ENCODE peak calls at places on chromosomes 16 and 17, in seven cellular contexts. One of them, this sample, is unnamed.
A peak's percentile ranks its signal among the peaks of the same experiment; 100 is the strongest.

GRCh38 chr17:72135546-72136325 is 14.9 kb downstream of the SOX9 start:
- DNase-seq in activated B cell treated with CpG ODN at 0.5 μM for 24 hours: no peak
- DNase-seq in T-helper 22 cell: no peak
- DNase-seq in breast epithelium: no peak
- DNase-seq in anterior cingulate cortex: no peak
- DNase-seq in OCI-LY7: no peak
- DNase-seq in T-helper 1 cell: no peak
- DNase-seq in this sample: no peak

GRCh38 chr16:86531193-86531550 is 20.8 kb downstream of the FOXF1 start:
- DNase-seq in activated B cell treated with CpG ODN at 0.5 μM for 24 hours: no peak
- DNase-seq in anterior cingulate cortex: peak; percentile 81
- DNase-seq in OCI-LY7: no peak
- DNase-seq in breast epithelium: no peak
- DNase-seq in T-helper 1 cell: no peak
- DNase-seq in T-helper 22 cell: no peak
- DNase-seq in this sample: no peak

GRCh38 chr16:82631701-82632685 is 5.2 kb downstream of the CDH13 start:
- DNase-seq in T-helper 22 cell: no peak
- DNase-seq in anterior cingulate cortex: peak; percentile 5
- DNase-seq in breast epithelium: no peak
- DNase-seq in activated B cell treated with CpG ODN at 0.5 μM for 24 hours: no peak
- DNase-seq in OCI-LY7: no peak
- DNase-seq in T-helper 1 cell: no peak
- DNase-seq in this sample: no peak

GRCh38 chr16:66324785-66325184 is 41.7 kb upstream of the CDH5 start:
- DNase-seq in T-helper 1 cell: no peak
- DNase-seq in OCI-LY7: peak; percentile 21
- DNase-seq in breast epithelium: no peak
- DNase-seq in activated B cell treated with CpG ODN at 0.5 μM for 24 hours: no peak
- DNase-seq in T-helper 22 cell: no peak
- DNase-seq in anterior cingulate cortex: peak; percentile 59
- DNase-seq in this sample: no peak

GRCh38 chr16:54431041-54431996 is 144.7 kb upstream of the IRX3 start:
- DNase-seq in anterior cingulate cortex: no peak
- DNase-seq in T-helper 22 cell: no peak
- DNase-seq in OCI-LY7: no peak
- DNase-seq in breast epithelium: no peak
- DNase-seq in activated B cell treated with CpG ODN at 0.5 μM for 24 hours: no peak
- DNase-seq in T-helper 1 cell: no peak
- DNase-seq in this sample: peak; percentile 11

GRCh38 chr16:10519297-10519696 is 61.1 kb downstream of the EMP2 start:
- DNase-seq in breast epithelium: no peak
- DNase-seq in activated B cell treated with CpG ODN at 0.5 μM for 24 hours: no peak
- DNase-seq in anterior cingulate cortex: no peak
- DNase-seq in T-helper 1 cell: no peak
- DNase-seq in OCI-LY7: no peak
- DNase-seq in T-helper 22 cell: no peak
- DNase-seq in this sample: no peak

GRCh38 chr16:75289189-75289588 is 37.8 kb upstream of the BCAR1 start:
- DNase-seq in T-helper 1 cell: no peak
- DNase-seq in T-helper 22 cell: no peak
- DNase-seq in OCI-LY7: no peak
- DNase-seq in anterior cingulate cortex: no peak
- DNase-seq in breast epithelium: no peak
- DNase-seq in activated B cell treated with CpG ODN at 0.5 μM for 24 hours: no peak
- DNase-seq in this sample: no peak

GRCh38 chr17:1979182-1979980 is 45.8 kb downstream of the RTN4RL1 start:
- DNase-seq in T-helper 22 cell: no peak
- DNase-seq in anterior cingulate cortex: peak; percentile 32
- DNase-seq in breast epithelium: no peak
- DNase-seq in activated B cell treated with CpG ODN at 0.5 μM for 24 hours: no peak
- DNase-seq in T-helper 1 cell: no peak
- DNase-seq in OCI-LY7: no peak
- DNase-seq in this sample: no peak

GRCh38 chr17:59436900-59437299 is 105.4 kb downstream of the YPEL2 start:
- DNase-seq in T-helper 1 cell: no peak
- DNase-seq in breast epithelium: no peak
- DNase-seq in anterior cingulate cortex: no peak
- DNase-seq in OCI-LY7: no peak
- DNase-seq in activated B cell treated with CpG ODN at 0.5 μM for 24 hours: no peak
- DNase-seq in T-helper 22 cell: no peak
- DNase-seq in this sample: no peak

GRCh38 chr17:9009096-9009495 is 12.2 kb upstream of the NTN1 start:
- DNase-seq in T-helper 22 cell: no peak
- DNase-seq in activated B cell treated with CpG ODN at 0.5 μM for 24 hours: no peak
- DNase-seq in breast epithelium: no peak
- DNase-seq in anterior cingulate cortex: no peak
- DNase-seq in OCI-LY7: no peak
- DNase-seq in T-helper 1 cell: no peak
- DNase-seq in this sample: no peak

GRCh38 chr16:67470314-67470713 is 10.6 kb downstream of the ATP6V0D1 start:
- DNase-seq in anterior cingulate cortex: peak; percentile 90
- DNase-seq in T-helper 22 cell: no peak
- DNase-seq in T-helper 1 cell: no peak
- DNase-seq in OCI-LY7: no peak
- DNase-seq in breast epithelium: peak; percentile 73
- DNase-seq in activated B cell treated with CpG ODN at 0.5 μM for 24 hours: no peak
- DNase-seq in this sample: no peak

GRCh38 chr16:85733155-85733838 is 17.6 kb downstream of the C16orf74 start:
- DNase-seq in activated B cell treated with CpG ODN at 0.5 μM for 24 hours: no peak
- DNase-seq in OCI-LY7: no peak
- DNase-seq in T-helper 1 cell: no peak
- DNase-seq in T-helper 22 cell: no peak
- DNase-seq in breast epithelium: no peak
- DNase-seq in anterior cingulate cortex: no peak
- DNase-seq in this sample: no peak

GRCh38 chr17:49730078-49730786 is 22.5 kb upstream of the SLC35B1 start:
- DNase-seq in activated B cell treated with CpG ODN at 0.5 μM for 24 hours: no peak
- DNase-seq in breast epithelium: peak; percentile 76
- DNase-seq in T-helper 1 cell: no peak
- DNase-seq in OCI-LY7: no peak
- DNase-seq in anterior cingulate cortex: peak; percentile 66
- DNase-seq in T-helper 22 cell: no peak
- DNase-seq in this sample: no peak

GRCh38 chr17:35537569-35538209 is at the start of gene SLFN12L:
- DNase-seq in breast epithelium: no peak
- DNase-seq in anterior cingulate cortex: no peak
- DNase-seq in T-helper 22 cell: no peak
- DNase-seq in T-helper 1 cell: peak; percentile 94
- DNase-seq in activated B cell treated with CpG ODN at 0.5 μM for 24 hours: no peak
- DNase-seq in OCI-LY7: no peak
- DNase-seq in this sample: no peak

GRCh38 chr16:65782537-65783290 is 583.8 kb upstream of the CDH5 start:
- DNase-seq in anterior cingulate cortex: peak; percentile 16
- DNase-seq in breast epithelium: no peak
- DNase-seq in OCI-LY7: no peak
- DNase-seq in T-helper 22 cell: no peak
- DNase-seq in T-helper 1 cell: no peak
- DNase-seq in activated B cell treated with CpG ODN at 0.5 μM for 24 hours: no peak
- DNase-seq in this sample: peak; percentile 54

GRCh38 chr17:65294184-65294719 is 157.1 kb downstream of the RGS9 start:
- DNase-seq in anterior cingulate cortex: peak; percentile 59
- DNase-seq in T-helper 1 cell: peak; percentile 46
- DNase-seq in T-helper 22 cell: peak; percentile 19
- DNase-seq in activated B cell treated with CpG ODN at 0.5 μM for 24 hours: no peak
- DNase-seq in breast epithelium: peak; percentile 26
- DNase-seq in OCI-LY7: peak; percentile 67
- DNase-seq in this sample: no peak

GRCh38 chr16:56424791-56425438 is 430 bp downstream of the AMFR start:
- DNase-seq in anterior cingulate cortex: peak; percentile 31
- DNase-seq in OCI-LY7: no peak
- DNase-seq in activated B cell treated with CpG ODN at 0.5 μM for 24 hours: peak; percentile 54
- DNase-seq in T-helper 22 cell: peak; percentile 27
- DNase-seq in T-helper 1 cell: peak; percentile 25
- DNase-seq in breast epithelium: no peak
- DNase-seq in this sample: no peak

GRCh38 chr17:50462446-50462845 is 6.2 kb downstream of the CHAD start:
- DNase-seq in T-helper 1 cell: no peak
- DNase-seq in activated B cell treated with CpG ODN at 0.5 μM for 24 hours: no peak
- DNase-seq in anterior cingulate cortex: no peak
- DNase-seq in T-helper 22 cell: no peak
- DNase-seq in OCI-LY7: no peak
- DNase-seq in breast epithelium: no peak
- DNase-seq in this sample: no peak

GRCh38 chr16:2289282-2289681 is 21.4 kb upstream of the RNPS1 start:
- DNase-seq in breast epithelium: no peak
- DNase-seq in T-helper 22 cell: no peak
- DNase-seq in activated B cell treated with CpG ODN at 0.5 μM for 24 hours: no peak
- DNase-seq in anterior cingulate cortex: no peak
- DNase-seq in T-helper 1 cell: no peak
- DNase-seq in OCI-LY7: no peak
- DNase-seq in this sample: no peak

GRCh38 chr16:57759541-57760356 is 24.2 kb downstream of the KATNB1 start:
- DNase-seq in activated B cell treated with CpG ODN at 0.5 μM for 24 hours: no peak
- DNase-seq in OCI-LY7: no peak
- DNase-seq in anterior cingulate cortex: no peak
- DNase-seq in T-helper 22 cell: no peak
- DNase-seq in breast epithelium: peak; percentile 55
- DNase-seq in T-helper 1 cell: no peak
- DNase-seq in this sample: no peak

GRCh38 chr16:50247123-50247905 is 19.0 kb upstream of the ADCY7 start:
- DNase-seq in T-helper 22 cell: no peak
- DNase-seq in anterior cingulate cortex: no peak
- DNase-seq in activated B cell treated with CpG ODN at 0.5 μM for 24 hours: no peak
- DNase-seq in T-helper 1 cell: no peak
- DNase-seq in OCI-LY7: no peak
- DNase-seq in breast epithelium: peak; percentile 16
- DNase-seq in this sample: no peak

This sample was measured in HS-27A.